ENCODE peak calls at places on chromosomes 2 and 18, in nine cellular contexts. Q, B, J, K, U, S, P, I and F are unnamed samples.

GRCh38 chr2:204722691-204723090 is 177.4 kb downstream of the PARD3B start:
- DNase-seq in P (no peak), B (no peak), Q (no peak), K (no peak), J (no peak), S (no peak), I (no peak), U (no peak), F (no peak)

GRCh38 chr2:60806988-60807681 is 51.1 kb downstream of the PAPOLG start:
- DNase-seq in I (no peak), B (peak), Q (peak), J (peak), S (peak), P (peak), K (no peak), U (no peak), F (peak)

GRCh38 chr18:2180586-2180985 is 390.7 kb downstream of the METTL4 start:
- DNase-seq in I (no peak), J (no peak), S (no peak), Q (no peak), U (no peak), B (no peak), K (no peak), P (no peak), F (no peak)

GRCh38 chr2:120465012-120465700 is 119.2 kb downstream of the INHBB start:
- DNase-seq in S (peak), K (no peak), B (no peak), J (no peak), I (no peak), U (peak), P (no peak), Q (no peak), F (no peak)

GRCh38 chr2:235614900-235615712 is 121.3 kb downstream of the AGAP1 start:
- DNase-seq in I (no peak), J (peak), K (peak), S (peak), B (no peak), U (peak), P (peak), Q (no peak), F (no peak)

GRCh38 chr18:29594494-29594893 is 1417.6 kb upstream of the CDH2 start:
- DNase-seq in P (no peak), J (no peak), K (no peak), U (no peak), B (no peak), S (no peak), I (no peak), Q (no peak), F (no peak)

GRCh38 chr18:44090453-44090852 is 590.2 kb upstream of the SETBP1 start:
- DNase-seq in U (no peak), P (no peak), S (no peak), Q (no peak), B (no peak), I (no peak), J (no peak), K (no peak), F (no peak)

GRCh38 chr2:65204461-65205230 is 23.0 kb upstream of the ACTR2 start:
- DNase-seq in I (no peak), Q (no peak), P (no peak), J (no peak), B (no peak), K (no peak), U (no peak), S (no peak), F (no peak)

GRCh38 chr18:26685438-26686173 is 137.3 kb upstream of the KCTD1 start:
- DNase-seq in U (no peak), K (no peak), S (no peak), J (no peak), I (no peak), P (no peak), Q (no peak), B (no peak), F (no peak)

GRCh38 chr2:8993196-8993901 is 10.1 kb downstream of the MBOAT2 start:
- DNase-seq in K (no peak), Q (no peak), B (no peak), U (no peak), S (no peak), I (no peak), J (no peak), P (no peak), F (no peak)

GRCh38 chr2:230230087-230230486 is 4.6 kb downstream of the SP140 start:
- DNase-seq in S (no peak), B (no peak), K (no peak), P (peak), I (no peak), U (no peak), J (no peak), Q (no peak), F (no peak)

GRCh38 chr2:23647563-23647962 is 262.6 kb downstream of the KLHL29 start:
- DNase-seq in J (no peak), S (no peak), U (no peak), Q (no peak), K (no peak), P (no peak), I (no peak), B (no peak), F (no peak)

GRCh38 chr2:163348843-163349395 is 386.9 kb downstream of the FIGN start:
- DNase-seq in J (no peak), P (peak), K (peak), U (no peak), S (no peak), Q (no peak), B (no peak), I (no peak), F (no peak)

GRCh38 chr2:101474752-101475384 is at the start of gene RFX8:
- DNase-seq in J (no peak), Q (peak), I (peak), B (peak), K (no peak), U (no peak), P (peak), S (no peak), F (peak)

GRCh38 chr18:35513181-35513932 is 15.6 kb upstream of the INO80C start:
- DNase-seq in Q (no peak), J (peak), B (no peak), P (peak), U (peak), I (no peak), K (no peak), S (peak), F (no peak)

GRCh38 chr18:53798516-53798915 is 426.0 kb downstream of the MBD2 start:
- DNase-seq in K (no peak), U (no peak), Q (no peak), I (no peak), B (no peak), J (no peak), S (no peak), P (peak), F (no peak)

GRCh38 chr2:179898873-179899272 is 37.5 kb upstream of the ZNF385B start:
- DNase-seq in S (no peak), P (peak), B (no peak), J (no peak), K (peak), Q (no peak), U (no peak), I (no peak), F (peak)

GRCh38 chr2:437180-437579 is 149.3 kb upstream of the ALKAL2 start:
- DNase-seq in S (no peak), K (no peak), B (no peak), U (no peak), P (no peak), I (no peak), Q (no peak), J (no peak), F (no peak)

GRCh38 chr2:230913406-230913805 is 11.6 kb downstream of the GPR55 start:
- DNase-seq in U (peak), I (no peak), S (peak), P (peak), J (no peak), Q (no peak), K (no peak), B (no peak), F (no peak)

GRCh38 chr2:7083580-7084509 is 166.6 kb downstream of the RNF144A start:
- DNase-seq in S (no peak), I (no peak), U (no peak), Q (no peak), B (no peak), J (no peak), P (peak), K (peak), F (no peak)